ENCODE peak calls at places on chromosome 16, in ten cellular contexts. T is bronchial epithelial cell, N is GM23338, Y is H9, H is A549, D is BE2C, Q is astrocyte of the spinal cord, V is choroid plexus epithelial cell, Z is mesothelial cell of epicardium, J is neural crest cell. X is an unnamed sample.

GRCh38 chr16:2962334-2963073 is 1.6 kb upstream of the KREMEN2 start:
- DNase-seq in T (no peak), N (no peak), Y (peak; percentile 51), H (no peak), D (no peak), Q (no peak), V (no peak), Z (no peak), J (no peak), X (no peak)

GRCh38 chr16:55480228-55480655 is 1.2 kb downstream of the MMP2 start:
- DNase-seq in T (no peak), N (peak; percentile 64), Y (peak; percentile 46), H (no peak), D (peak; percentile 84), Q (peak; percentile 92), V (peak; percentile 93), Z (peak; percentile 77), J (peak; percentile 29), X (no peak)

GRCh38 chr16:57347858-57348257 is 10.7 kb upstream of the CCL22 start:
- DNase-seq in T (no peak), N (no peak), Y (no peak), H (no peak), D (no peak), Q (no peak), V (no peak), Z (no peak), J (no peak), X (no peak)

GRCh38 chr16:60945225-60945624 is 1091.0 kb downstream of the CDH8 start:
- DNase-seq in T (no peak), N (peak; percentile 75), Y (peak; percentile 53), H (no peak), D (no peak), Q (no peak), V (peak; percentile 1), Z (peak; percentile 54), J (peak; percentile 45), X (no peak)

GRCh38 chr16:54239441-54239840 is 47.1 kb downstream of the IRX3 start:
- DNase-seq in T (no peak), N (no peak), Y (no peak), H (no peak), D (no peak), Q (no peak), V (no peak), Z (peak; percentile 34), J (no peak), X (no peak)

GRCh38 chr16:68259421-68259820 is 4.9 kb upstream of the SLC7A6 start:
- DNase-seq in T (no peak), N (no peak), Y (no peak), H (no peak), D (no peak), Q (no peak), V (no peak), Z (no peak), J (no peak), X (no peak)

GRCh38 chr16:536746-537145 is 9.2 kb downstream of the CAPN15 start:
- DNase-seq in T (no peak), N (no peak), Y (no peak), H (no peak), D (no peak), Q (no peak), V (no peak), Z (no peak), J (no peak), X (no peak)

GRCh38 chr16:11636172-11636721 is 32.0 kb upstream of the SNN start:
- DNase-seq in T (peak; percentile 98), N (peak; percentile 98), Y (peak; percentile 96), H (no peak), D (no peak), Q (no peak), V (no peak), Z (no peak), J (no peak), X (no peak)

GRCh38 chr16:11583889-11584565 is 2.7 kb downstream of the LITAF start:
- DNase-seq in T (no peak), N (no peak), Y (no peak), H (no peak), D (no peak), Q (no peak), V (no peak), Z (no peak), J (no peak), X (no peak)

GRCh38 chr16:23298290-23298689 is 3.8 kb upstream of the SCNN1B start:
- DNase-seq in T (no peak), N (no peak), Y (no peak), H (no peak), D (no peak), Q (no peak), V (no peak), Z (no peak), J (no peak), X (no peak)

GRCh38 chr16:46801428-46802049 is 29.4 kb downstream of the C16orf87 start:
- DNase-seq in T (peak; percentile 33), N (peak; percentile 85), Y (no peak), H (peak; percentile 38), D (no peak), Q (peak; percentile 41), V (peak; percentile 48), Z (no peak), J (no peak), X (no peak)

DNA sequence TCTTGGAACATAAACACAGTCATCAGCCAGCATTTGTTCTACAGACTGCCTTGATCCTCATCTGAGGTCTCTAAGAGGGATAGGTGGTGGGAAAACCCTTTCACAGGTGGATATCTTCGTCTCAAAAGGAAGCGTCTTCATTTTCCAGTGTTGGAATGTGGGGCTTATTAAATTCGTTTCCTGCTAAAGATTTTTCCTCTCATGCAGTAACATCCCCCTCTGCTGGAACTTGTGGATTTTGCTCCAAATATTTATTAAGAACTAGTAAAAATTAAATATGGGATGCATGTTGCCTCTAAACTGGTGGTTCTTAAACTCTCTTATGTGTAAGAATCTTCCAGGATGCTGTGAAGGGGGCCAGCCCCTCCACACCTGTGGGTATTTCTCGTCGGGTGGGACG is 20.1 kb upstream of the MLYCD start:
- DNase-seq in T (peak; percentile 60), N (peak; percentile 81), Y (no peak), H (peak; percentile 38), D (no peak), Q (peak; percentile 56), V (peak; percentile 75), Z (no peak), J (peak; percentile 22), X (no peak)
- TF ChIP-seq CTCF in T (peak; percentile 41), N (peak; percentile 82), Y (peak; percentile 79), H (peak; percentile 68), D (peak; percentile 48), Q (peak; percentile 55), V (peak; percentile 74), Z (peak; percentile 63), J (peak; percentile 71), X (no peak)

GRCh38 chr16:13897806-13898205 is 22.1 kb upstream of the ERCC4 start:
- DNase-seq in T (no peak), N (no peak), Y (no peak), H (no peak), D (no peak), Q (no peak), V (no peak), Z (no peak), J (no peak), X (no peak)

GRCh38 chr16:13892301-13892700 is 27.7 kb upstream of the ERCC4 start:
- DNase-seq in T (no peak), N (no peak), Y (no peak), H (no peak), D (no peak), Q (no peak), V (no peak), Z (no peak), J (no peak), X (no peak)

GRCh38 chr16:13898233-13898632 is 21.7 kb upstream of the ERCC4 start:
- DNase-seq in T (no peak), N (no peak), Y (no peak), H (no peak), D (no peak), Q (no peak), V (no peak), Z (no peak), J (no peak), X (no peak)

GRCh38 chr16:13895516-13895915 is 24.4 kb upstream of the ERCC4 start:
- DNase-seq in T (no peak), N (no peak), Y (no peak), H (no peak), D (no peak), Q (no peak), V (no peak), Z (no peak), J (no peak), X (no peak)

DNA sequence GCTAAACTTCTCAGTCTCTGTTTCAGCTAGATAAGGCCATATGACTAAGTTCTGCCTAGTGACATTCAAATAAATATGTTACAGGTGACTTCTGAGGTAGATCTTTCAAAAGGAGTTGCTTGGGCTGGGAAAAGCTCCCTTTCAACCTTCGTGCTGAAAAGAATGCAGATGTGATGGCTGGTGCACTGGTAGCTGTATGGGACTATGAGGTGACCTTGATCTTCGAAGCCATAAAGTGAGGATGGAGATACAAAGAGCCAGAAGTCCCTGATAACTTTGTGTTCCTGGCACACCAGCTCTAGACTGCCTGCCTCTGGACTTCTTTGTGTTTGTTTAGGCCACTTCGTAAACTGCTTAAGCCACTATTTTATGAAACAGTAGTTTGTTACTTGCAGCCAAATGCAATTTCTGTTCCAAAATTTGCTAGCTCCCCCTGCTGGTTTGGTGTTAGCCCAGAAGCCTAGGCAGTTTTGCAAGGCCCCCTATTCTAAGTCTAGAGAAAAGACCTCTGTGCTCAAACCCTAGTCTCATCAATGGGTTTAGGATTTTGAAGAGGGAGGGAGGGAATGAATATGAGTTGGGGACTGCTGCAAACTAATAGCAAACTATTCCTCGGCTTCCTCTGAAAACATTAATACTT is 23.3 kb upstream of the ERCC4 start:
- DNase-seq in T (no peak), N (peak; percentile 39), Y (no peak), H (no peak), D (no peak), Q (no peak), V (no peak), Z (no peak), J (no peak), X (no peak)
- TF ChIP-seq CTCF in T (peak; percentile 12), N (peak; percentile 52), Y (peak; percentile 56), H (peak; percentile 33), D (peak; percentile 50), Q (peak; percentile 34), V (peak; percentile 45), Z (no peak), J (peak; percentile 31), X (peak; percentile 8)

DNA sequence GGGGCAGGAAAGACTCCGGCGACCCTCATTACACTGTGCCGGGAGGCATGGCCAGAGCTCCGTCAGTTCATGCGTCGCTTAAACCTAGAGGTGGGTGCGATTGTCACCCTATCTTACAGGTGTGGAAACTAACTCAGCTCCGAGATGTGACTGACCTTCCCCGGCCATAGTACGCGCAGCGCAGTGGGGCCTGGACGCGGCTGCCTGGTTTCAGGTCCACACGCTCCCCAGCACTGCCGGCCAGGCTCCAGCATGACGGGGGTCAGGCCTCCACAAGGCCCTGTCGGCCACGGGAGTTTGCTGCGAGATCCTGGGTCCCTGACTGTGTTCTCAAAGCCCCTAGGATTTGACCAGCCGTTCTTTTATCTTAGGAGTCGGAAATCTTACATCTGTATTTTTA is 34.4 kb downstream of the JPH3 start:
- DNase-seq in T (no peak), N (no peak), Y (no peak), H (no peak), D (no peak), Q (no peak), V (no peak), Z (no peak), J (no peak), X (no peak)
- TF ChIP-seq CTCF in T (no peak), N (no peak), Y (no peak), H (no peak), D (no peak), Q (no peak), V (no peak), Z (no peak), J (no peak), X (no peak)

GRCh38 chr16:49866533-49867155 is 10.7 kb upstream of the ZNF423 start:
- DNase-seq in T (no peak), N (peak; percentile 63), Y (peak; percentile 68), H (no peak), D (no peak), Q (no peak), V (no peak), Z (no peak), J (peak; percentile 45), X (no peak)
- TF ChIP-seq CTCF in T (no peak), N (no peak), Y (no peak), H (no peak), D (no peak), Q (no peak), V (no peak), Z (no peak), J (no peak), X (no peak)